ENCODE peak calls at places on chromosomes 13 and 19, in six cellular contexts. K is GM12878, V is kidney tubule cell, Q is mesendoderm, M is fibroblast of pulmonary artery, P is MCF 10A. O is an unnamed sample.
A peak's percentile ranks its signal among the peaks of the same experiment; 100 is the strongest.

GRCh38 chr13:22108283-22108897 is 437.5 kb downstream of the FGF9 start:
- DNase-seq in K (no peak), M (no peak), P (no peak), Q (no peak), V (peak; percentile 13), O (no peak)

GRCh38 chr19:10092648-10093294 is 6.7 kb downstream of the SHFL start:
- DNase-seq in V (no peak), K (no peak), Q (no peak), P (no peak), M (no peak), O (no peak)

GRCh38 chr19:5243878-5244277 is 96.7 kb downstream of the PTPRS start:
- DNase-seq in V (no peak), Q (no peak), K (no peak), P (no peak), M (no peak), O (no peak)

GRCh38 chr19:6056801-6057650 is 53.3 kb downstream of the RFX2 start:
- DNase-seq in P (peak; percentile 98), V (peak; percentile 94), M (peak; percentile 97), K (no peak), Q (peak; percentile 88), O (peak; percentile 95)

GRCh38 chr19:44603201-44603945 is 10.0 kb upstream of the IGSF23 start:
- DNase-seq in Q (no peak), V (no peak), M (peak; percentile 89), K (no peak), P (peak; percentile 81), O (peak; percentile 89)

GRCh38 chr19:52343548-52343947 is 7.5 kb downstream of the ZNF610 start:
- DNase-seq in K (no peak), P (peak; percentile 22), Q (peak; percentile 89), M (peak; percentile 38), V (peak; percentile 36), O (peak; percentile 57)

GRCh38 chr13:54241719-54242118 is 1213.1 kb downstream of the OLFM4 start:
- DNase-seq in V (peak; percentile 2), M (no peak), Q (no peak), K (no peak), P (peak; percentile 39), O (no peak)

GRCh38 chr13:76993021-76993420 is 1.1 kb downstream of the CLN5 start:
- DNase-seq in K (no peak), M (peak; percentile 24), Q (no peak), P (no peak), V (peak; percentile 31), O (no peak)

GRCh38 chr19:639251-640155 is at the start of gene FGF22:
- DNase-seq in M (peak; percentile 81), Q (peak; percentile 90), P (peak; percentile 89), V (peak; percentile 86), K (no peak), O (peak; percentile 88)

GRCh38 chr19:19448238-19448544 is 42.7 kb downstream of the GATAD2A start:
- DNase-seq in P (no peak), Q (no peak), K (no peak), M (no peak), V (no peak), O (no peak)

GRCh38 chr19:47499863-47500830 is 14.7 kb downstream of the NAPA start:
- DNase-seq in K (no peak), P (no peak), Q (no peak), M (no peak), V (no peak), O (no peak)

GRCh38 chr13:20118268-20119140 is 42.3 kb downstream of the GJA3 start:
- DNase-seq in M (peak; percentile 32), P (no peak), Q (peak; percentile 57), K (no peak), V (peak; percentile 47), O (peak; percentile 35)

GRCh38 chr13:60679928-60680693 is 283.1 kb downstream of the TDRD3 start:
- DNase-seq in P (peak; percentile 23), K (no peak), V (no peak), M (peak; percentile 2), Q (peak; percentile 9), O (no peak)

GRCh38 chr13:30796132-30796832 is 60.9 kb downstream of the ALOX5AP start:
- DNase-seq in Q (no peak), P (peak; percentile 77), M (peak; percentile 59), V (peak; percentile 91), K (peak; percentile 45), O (peak; percentile 54)

GRCh38 chr19:10503002-10503789 is at the start of gene KEAP1:
- DNase-seq in M (peak; percentile 28), P (peak; percentile 29), K (no peak), Q (peak; percentile 70), V (peak; percentile 40), O (peak; percentile 35)

GRCh38 chr13:90680826-90681225 is 666.7 kb upstream of the MIR17HG start:
- DNase-seq in V (no peak), P (no peak), Q (no peak), K (no peak), M (no peak), O (no peak)

O was measured in choroid plexus epithelial cell.